ENCODE peak calls at places on chromosomes 4 and X, in five cellular contexts. M is SK-MEL-5; Q is activated CD8-positive, alpha-beta memory T cell treated with anti-CD3 and anti-CD28 coated beads for 4 hours; V is tibial nerve; P is DMS153. W is an unnamed sample.

GRCh38 chr4:183821090-183821853 is 83.8 kb upstream of the STOX2 start:
- DNase-seq in M (no peak), Q (no peak), P (no peak), V (no peak), W (no peak)

GRCh38 chrX:31508338-31508737 is 436.5 kb upstream of the FTHL17 start:
- DNase-seq in M (peak; percentile 65), V (no peak), P (no peak), Q (no peak), W (peak; percentile 5)

GRCh38 chrX:85379174-85379907 is at the start of gene POF1B:
- DNase-seq in V (no peak), P (peak; percentile 69), Q (no peak), M (no peak), W (no peak)

GRCh38 chr4:107380836-107381438 is 339.1 kb downstream of the PAPSS1 start:
- DNase-seq in Q (no peak), P (no peak), M (peak; percentile 26), V (no peak), W (no peak)

GRCh38 chr4:114093221-114093715 is 113.8 kb upstream of the ARSJ start:
- DNase-seq in Q (no peak), M (peak; percentile 93), P (no peak), V (no peak), W (no peak)

GRCh38 chrX:150984164-150984824 is 1.2 kb downstream of the HMGB3 start:
- DNase-seq in P (no peak), V (no peak), Q (no peak), M (no peak), W (no peak)

GRCh38 chr4:40180356-40180755 is 16.5 kb upstream of the RHOH start:
- DNase-seq in V (no peak), P (no peak), Q (no peak), M (no peak), W (no peak)

GRCh38 chrX:8879750-8880149 is 78.6 kb upstream of the FAM9A start:
- DNase-seq in V (peak; percentile 4), P (no peak), Q (peak; percentile 2), M (peak; percentile 21), W (no peak)

GRCh38 chrX:15849555-15849954 is 5.1 kb downstream of the AP1S2 start:
- DNase-seq in Q (no peak), V (no peak), P (no peak), M (peak; percentile 65), W (no peak)

GRCh38 chrX:40152706-40153334 is 55.1 kb upstream of the BCOR start:
- DNase-seq in M (peak; percentile 80), V (no peak), Q (no peak), P (no peak), W (no peak)

GRCh38 chrX:110146521-110146920 is 143.6 kb downstream of the TMEM164 start:
- DNase-seq in M (peak; percentile 67), P (no peak), Q (no peak), V (peak; percentile 68), W (peak; percentile 1)

GRCh38 chr4:32569844-32570243 is 1849.7 kb downstream of the PCDH7 start:
- DNase-seq in M (no peak), P (no peak), Q (no peak), V (no peak), W (no peak)

W was measured in hippocampal formation.